ENCODE peak calls at places on chromosomes 13 and 19, in four cellular contexts. One of them, this sample, is unnamed.

GRCh38 chr13:98910501-98910951 is 67.3 kb downstream of the DOCK9 start:
- DNase-seq in mesenchymal stem cell: peak; percentile 70
- DNase-seq in AG20443: peak; percentile 62
- DNase-seq in RWPE1: peak; percentile 71
- DNase-seq in this sample: peak; percentile 49

GRCh38 chr13:110254751-110255553 is 52.0 kb downstream of the COL4A1 start:
- DNase-seq in RWPE1: no peak
- DNase-seq in AG20443: no peak
- DNase-seq in mesenchymal stem cell: peak; percentile 72
- DNase-seq in this sample: peak; percentile 41

GRCh38 chr19:33374406-33374703 is 846 bp downstream of the CEBPG start:
- DNase-seq in AG20443: no peak
- DNase-seq in mesenchymal stem cell: peak; percentile 48
- DNase-seq in RWPE1: no peak
- DNase-seq in this sample: peak; percentile 46

GRCh38 chr13:114118763-114119123 is 13.7 kb downstream of the RASA3 start:
- DNase-seq in RWPE1: no peak
- DNase-seq in mesenchymal stem cell: peak; percentile 86
- DNase-seq in AG20443: peak; percentile 49
- DNase-seq in this sample: peak; percentile 80

GRCh38 chr13:76293346-76293745 is 592.9 kb downstream of the KCTD12 start:
- DNase-seq in mesenchymal stem cell: peak; percentile 42
- DNase-seq in AG20443: peak; percentile 10
- DNase-seq in RWPE1: peak; percentile 13
- DNase-seq in this sample: peak; percentile 34

GRCh38 chr19:3642987-3643386 is 16.4 kb upstream of the CACTIN start:
- DNase-seq in RWPE1: peak; percentile 25
- DNase-seq in AG20443: no peak
- DNase-seq in mesenchymal stem cell: peak; percentile 14
- DNase-seq in this sample: peak; percentile 5

GRCh38 chr13:108408670-108409069 is 139.2 kb downstream of the TNFSF13B start:
- DNase-seq in AG20443: no peak
- DNase-seq in mesenchymal stem cell: no peak
- DNase-seq in RWPE1: no peak
- DNase-seq in this sample: no peak

GRCh38 chr19:47608908-47609879 is at the start of gene BICRA:
- DNase-seq in AG20443: peak; percentile 91
- DNase-seq in mesenchymal stem cell: peak; percentile 81
- DNase-seq in RWPE1: peak; percentile 82
- DNase-seq in this sample: peak; percentile 75

GRCh38 chr13:39945226-39945625 is 289.8 kb downstream of the COG6 start:
- DNase-seq in RWPE1: no peak
- DNase-seq in AG20443: no peak
- DNase-seq in mesenchymal stem cell: no peak
- DNase-seq in this sample: no peak

GRCh38 chr19:11787536-11787935 is 10.8 kb upstream of the ZNF491 start:
- DNase-seq in AG20443: no peak
- DNase-seq in RWPE1: no peak
- DNase-seq in mesenchymal stem cell: no peak
- DNase-seq in this sample: no peak

GRCh38 chr13:107767119-107767518 is 448.2 kb downstream of the LIG4 start:
- DNase-seq in mesenchymal stem cell: peak; percentile 18
- DNase-seq in RWPE1: no peak
- DNase-seq in AG20443: no peak
- DNase-seq in this sample: no peak

GRCh38 chr13:40665754-40666057 is 735 bp downstream of the FOXO1 start:
- DNase-seq in mesenchymal stem cell: no peak
- DNase-seq in RWPE1: peak; percentile 32
- DNase-seq in AG20443: peak; percentile 48
- DNase-seq in this sample: no peak

GRCh38 chr13:33740134-33740538 is 77.8 kb upstream of the RFC3 start:
- DNase-seq in AG20443: peak; percentile 64
- DNase-seq in RWPE1: no peak
- DNase-seq in mesenchymal stem cell: no peak
- DNase-seq in this sample: peak; percentile 13

GRCh38 chr19:920051-920857 is 3.1 kb downstream of the KISS1R start:
- DNase-seq in mesenchymal stem cell: peak; percentile 38
- DNase-seq in AG20443: no peak
- DNase-seq in RWPE1: no peak
- DNase-seq in this sample: no peak

GRCh38 chr19:38412961-38413360 is 10.1 kb downstream of the FAM98C start:
- DNase-seq in AG20443: no peak
- DNase-seq in RWPE1: no peak
- DNase-seq in mesenchymal stem cell: no peak
- DNase-seq in this sample: no peak

GRCh38 chr13:91101436-91101835 is 246.1 kb upstream of the MIR17HG start:
- DNase-seq in AG20443: no peak
- DNase-seq in mesenchymal stem cell: no peak
- DNase-seq in RWPE1: no peak
- DNase-seq in this sample: no peak

GRCh38 chr19:19747357-19748220 is 14.7 kb upstream of the ZNF14 start:
- DNase-seq in mesenchymal stem cell: no peak
- DNase-seq in AG20443: no peak
- DNase-seq in RWPE1: no peak
- DNase-seq in this sample: no peak

GRCh38 chr13:96835591-96835990 is 158.7 kb downstream of the OXGR1 start:
- DNase-seq in RWPE1: no peak
- DNase-seq in AG20443: no peak
- DNase-seq in mesenchymal stem cell: no peak
- DNase-seq in this sample: no peak

GRCh38 chr19:30854207-30854606 is 482.0 kb downstream of the ZNF536 start:
- DNase-seq in AG20443: no peak
- DNase-seq in RWPE1: no peak
- DNase-seq in mesenchymal stem cell: no peak
- DNase-seq in this sample: no peak

GRCh38 chr13:51793570-51794273 is 10.2 kb downstream of the DHRS12 start:
- DNase-seq in RWPE1: peak; percentile 69
- DNase-seq in AG20443: peak; percentile 74
- DNase-seq in mesenchymal stem cell: peak; percentile 85
- DNase-seq in this sample: peak; percentile 83

GRCh38 chr13:97660488-97661086 is 226.6 kb downstream of the RAP2A start:
- DNase-seq in RWPE1: no peak
- DNase-seq in mesenchymal stem cell: no peak
- DNase-seq in AG20443: no peak
- DNase-seq in this sample: no peak

GRCh38 chr13:46478641-46479040 is 74.3 kb upstream of the LRCH1 start:
- DNase-seq in AG20443: no peak
- DNase-seq in RWPE1: no peak
- DNase-seq in mesenchymal stem cell: no peak
- DNase-seq in this sample: no peak

GRCh38 chr19:41866284-41866683 is 6.2 kb downstream of the RPS19 start:
- DNase-seq in RWPE1: no peak
- DNase-seq in AG20443: no peak
- DNase-seq in mesenchymal stem cell: no peak
- DNase-seq in this sample: no peak

GRCh38 chr19:28422046-28422445 is 790.9 kb downstream of the UQCRFS1 start:
- DNase-seq in RWPE1: no peak
- DNase-seq in mesenchymal stem cell: no peak
- DNase-seq in AG20443: no peak
- DNase-seq in this sample: no peak

GRCh38 chr13:106038752-106039151 is 496.7 kb downstream of the EFNB2 start:
- DNase-seq in RWPE1: peak; percentile 51
- DNase-seq in mesenchymal stem cell: peak; percentile 83
- DNase-seq in AG20443: peak; percentile 64
- DNase-seq in this sample: peak; percentile 78

GRCh38 chr13:58994778-58995177 is 1169.0 kb downstream of the DIAPH3 start:
- DNase-seq in mesenchymal stem cell: peak; percentile 17
- DNase-seq in RWPE1: no peak
- DNase-seq in AG20443: no peak
- DNase-seq in this sample: no peak

GRCh38 chr19:46746281-46746965 is at the start of gene STRN4:
- DNase-seq in AG20443: peak; percentile 100
- DNase-seq in mesenchymal stem cell: peak; percentile 46
- DNase-seq in RWPE1: peak; percentile 90
- DNase-seq in this sample: peak; percentile 36

GRCh38 chr19:43570174-43570791 is 5.0 kb downstream of the XRCC1 start:
- DNase-seq in RWPE1: peak; percentile 42
- DNase-seq in mesenchymal stem cell: no peak
- DNase-seq in AG20443: no peak
- DNase-seq in this sample: no peak

GRCh38 chr13:101673360-101674105 is 221.1 kb downstream of the ITGBL1 start:
- DNase-seq in mesenchymal stem cell: no peak
- DNase-seq in AG20443: no peak
- DNase-seq in RWPE1: no peak
- DNase-seq in this sample: no peak

GRCh38 chr13:68257111-68257842 is 1027.1 kb upstream of the PCDH9 start:
- DNase-seq in RWPE1: no peak
- DNase-seq in AG20443: no peak
- DNase-seq in mesenchymal stem cell: peak; percentile 53
- DNase-seq in this sample: no peak

GRCh38 chr13:107459430-107459829 is 755.9 kb downstream of the LIG4 start:
- DNase-seq in AG20443: no peak
- DNase-seq in mesenchymal stem cell: peak; percentile 66
- DNase-seq in RWPE1: no peak
- DNase-seq in this sample: peak; percentile 82

GRCh38 chr19:43675269-43675879 is 5.4 kb upstream of the PLAUR start:
- DNase-seq in AG20443: peak; percentile 29
- DNase-seq in RWPE1: peak; percentile 90
- DNase-seq in mesenchymal stem cell: peak; percentile 19
- DNase-seq in this sample: peak; percentile 37

GRCh38 chr19:3516675-3517207 is 10.6 kb downstream of the FZR1 start:
- DNase-seq in mesenchymal stem cell: no peak
- DNase-seq in AG20443: no peak
- DNase-seq in RWPE1: no peak
- DNase-seq in this sample: no peak

GRCh38 chr19:20787766-20788165 is 11.7 kb downstream of the ZNF66 start:
- DNase-seq in RWPE1: no peak
- DNase-seq in AG20443: no peak
- DNase-seq in mesenchymal stem cell: no peak
- DNase-seq in this sample: no peak

GRCh38 chr13:108812165-108812564 is 182.8 kb downstream of the MYO16 start:
- DNase-seq in mesenchymal stem cell: no peak
- DNase-seq in AG20443: no peak
- DNase-seq in RWPE1: no peak
- DNase-seq in this sample: no peak

GRCh38 chr19:5578094-5578846 is 10.5 kb upstream of the TINCR start:
- DNase-seq in AG20443: peak; percentile 94
- DNase-seq in mesenchymal stem cell: peak; percentile 47
- DNase-seq in RWPE1: peak; percentile 75
- DNase-seq in this sample: peak; percentile 47

GRCh38 chr13:77535448-77535847 is at the start of gene SCEL:
- DNase-seq in AG20443: no peak
- DNase-seq in RWPE1: peak; percentile 82
- DNase-seq in mesenchymal stem cell: no peak
- DNase-seq in this sample: no peak